ENCODE peak calls at places on chromosomes 2 and 18, in nine cellular contexts. M, G, O, K, R, S, D, F and V are unnamed samples.

GRCh38 chr2:21916934-21917522 is 793.3 kb downstream of the TDRD15 start:
- DNase-seq in G (no peak), F (no peak), M (no peak), R (no peak), D (no peak), O (no peak), K (no peak), S (no peak), V (no peak)

GRCh38 chr2:10430886-10431622 is 17.1 kb downstream of the ODC1 start:
- DNase-seq in S (no peak), F (no peak), K (no peak), G (no peak), R (no peak), O (no peak), M (no peak), D (no peak), V (no peak)

GRCh38 chr2:203804070-203804469 is 63.5 kb upstream of the CTLA4 start:
- DNase-seq in K (no peak), D (peak; percentile 99), R (peak; percentile 95), G (no peak), M (peak; percentile 58), S (peak; percentile 96), F (no peak), O (no peak), V (no peak)

GRCh38 chr2:226838758-226839555 is 3.1 kb downstream of the RHBDD1 start:
- DNase-seq in G (no peak), S (no peak), O (no peak), F (no peak), M (no peak), K (no peak), R (no peak), D (no peak), V (no peak)

GRCh38 chr2:74080346-74080745 is 67.4 kb downstream of the BOLA3 start:
- DNase-seq in K (no peak), O (no peak), G (no peak), D (no peak), S (no peak), M (no peak), R (no peak), F (no peak), V (no peak)

GRCh38 chr2:175476950-175477349 is 295.4 kb upstream of the ATP5MC3 start:
- DNase-seq in G (no peak), R (no peak), F (no peak), M (no peak), S (no peak), D (no peak), O (no peak), K (no peak), V (no peak)

GRCh38 chr2:26880910-26881435 is 33.0 kb downstream of the DPYSL5 start:
- DNase-seq in R (no peak), S (no peak), O (no peak), F (no peak), G (no peak), M (no peak), K (no peak), D (no peak), V (peak; percentile 75)

GRCh38 chr18:74292541-74292858 is 737 bp upstream of the CYB5A start:
- DNase-seq in K (no peak), G (no peak), D (no peak), O (no peak), M (no peak), F (no peak), S (no peak), R (no peak), V (no peak)

GRCh38 chr18:31660763-31661162 is 23.6 kb downstream of the B4GALT6 start:
- DNase-seq in O (no peak), S (no peak), G (no peak), M (no peak), R (no peak), K (no peak), D (no peak), F (no peak), V (no peak)

GRCh38 chr2:6524678-6525367 is 340.9 kb downstream of the CMPK2 start:
- DNase-seq in R (peak; percentile 71), F (no peak), K (no peak), M (no peak), O (no peak), S (peak; percentile 62), G (no peak), D (peak; percentile 16), V (no peak)

GRCh38 chr18:36377626-36378025 is 80.1 kb downstream of the FHOD3 start:
- DNase-seq in M (no peak), O (no peak), R (no peak), F (no peak), K (no peak), S (no peak), D (no peak), G (no peak), V (no peak)

GRCh38 chr2:37588316-37588777 is 83.1 kb downstream of the CDC42EP3 start:
- DNase-seq in M (no peak), R (peak; percentile 72), F (no peak), G (no peak), K (no peak), O (no peak), D (no peak), S (peak; percentile 79), V (no peak)

GRCh38 chr2:164722604-164723338 is 101.5 kb upstream of the GRB14 start:
- DNase-seq in M (no peak), O (no peak), F (no peak), S (no peak), D (no peak), G (no peak), R (no peak), K (no peak), V (no peak)

GRCh38 chr18:79526468-79527460 is 131.0 kb downstream of the NFATC1 start:
- DNase-seq in K (peak; percentile 42), D (no peak), R (no peak), S (no peak), G (no peak), O (no peak), F (no peak), M (no peak), V (no peak)

GRCh38 chr2:237864940-237865622 is 5.7 kb downstream of the RAMP1 start:
- DNase-seq in F (no peak), D (peak; percentile 59), M (no peak), R (peak; percentile 88), K (no peak), S (peak; percentile 85), O (no peak), G (no peak), V (peak; percentile 92)

GRCh38 chr2:226125151-226125550 is 674.5 kb downstream of the IRS1 start:
- DNase-seq in S (no peak), G (no peak), F (no peak), O (no peak), K (no peak), D (no peak), R (no peak), M (no peak), V (no peak)

GRCh38 chr2:105556366-105556765 is 157.5 kb upstream of the FHL2 start:
- DNase-seq in S (no peak), K (no peak), O (no peak), F (no peak), D (no peak), M (no peak), R (no peak), G (no peak), V (no peak)

GRCh38 chr18:75215663-75216062 is 5.1 kb downstream of the TSHZ1 start:
- DNase-seq in G (no peak), M (no peak), R (no peak), F (no peak), O (no peak), D (peak; percentile 6), S (no peak), K (no peak), V (peak; percentile 82)

GRCh38 chr2:60725466-60725865 is 30.6 kb upstream of the PAPOLG start:
- DNase-seq in F (no peak), M (no peak), G (no peak), R (no peak), O (no peak), S (no peak), D (no peak), K (no peak), V (no peak)

GRCh38 chr2:46435353-46435752 is 44.0 kb upstream of the TMEM247 start:
- DNase-seq in D (no peak), K (no peak), G (no peak), O (no peak), S (no peak), R (no peak), F (no peak), M (no peak), V (no peak)